ENCODE peak calls at places on chromosomes 1 and 21, in six cellular contexts. U is dorsolateral prefrontal cortex, Y is endothelial cell, V is DND-41, H is cardiac muscle cell, Q is cardiac fibroblast. E is an unnamed sample.

GRCh38 chr1:153100241-153100640 is 5.9 kb upstream of the SPRR2E start:
- DNase-seq in U (no peak), Y (no peak), V (no peak), H (no peak), Q (no peak), E (no peak)

GRCh38 chr1:162060314-162060713 is 9.2 kb upstream of the NOS1AP start:
- DNase-seq in U (no peak), Y (no peak), V (no peak), H (no peak), Q (no peak), E (no peak)

GRCh38 chr1:26703466-26703865 is 7.7 kb downstream of the ARID1A start:
- DNase-seq in U (no peak), Y (no peak), V (no peak), H (no peak), Q (no peak), E (no peak)

GRCh38 chr1:110872745-110873435 is at the start of gene CD53:
- DNase-seq in U (no peak), Y (no peak), V (peak), H (no peak), Q (no peak), E (no peak)

GRCh38 chr1:75430526-75430925 is 180.4 kb downstream of the SLC44A5 start:
- DNase-seq in U (no peak), Y (no peak), V (no peak), H (no peak), Q (no peak), E (no peak)

GRCh38 chr1:107454786-107455185 is 313.9 kb downstream of the NTNG1 start:
- DNase-seq in U (no peak), Y (no peak), V (no peak), H (no peak), Q (no peak), E (no peak)

GRCh38 chr1:162631546-162632233 is 574 bp upstream of the DDR2 start:
- DNase-seq in U (no peak), Y (no peak), V (no peak), H (peak), Q (peak), E (peak)

GRCh38 chr1:198776602-198777029 is 137.8 kb downstream of the PTPRC start:
- DNase-seq in U (no peak), Y (peak), V (no peak), H (no peak), Q (peak), E (peak)

GRCh38 chr1:51664412-51665240 is 47.7 kb downstream of the OSBPL9 start:
- DNase-seq in U (no peak), Y (no peak), V (no peak), H (peak), Q (no peak), E (no peak)

GRCh38 chr1:168603501-168604107 is 27.2 kb downstream of the XCL1 start:
- DNase-seq in U (peak), Y (peak), V (peak), H (peak), Q (peak), E (peak)

GRCh38 chr1:85824066-85824835 is 116.0 kb upstream of the ZNHIT6 start:
- DNase-seq in U (no peak), Y (no peak), V (no peak), H (no peak), Q (no peak), E (no peak)

GRCh38 chr1:246265481-246265880 is 241.6 kb downstream of the SMYD3 start:
- DNase-seq in U (no peak), Y (no peak), V (no peak), H (no peak), Q (no peak), E (no peak)

GRCh38 chr1:235648407-235648907 is 1.1 kb downstream of the GNG4 start:
- DNase-seq in U (no peak), Y (no peak), V (no peak), H (peak), Q (no peak), E (no peak)

GRCh38 chr1:79603862-79604261 is 597.3 kb upstream of the ADGRL4 start:
- DNase-seq in U (no peak), Y (no peak), V (no peak), H (no peak), Q (peak), E (no peak)

GRCh38 chr1:240492832-240493440 is 119.0 kb downstream of the GREM2 start:
- DNase-seq in U (no peak), Y (peak), V (no peak), H (peak), Q (peak), E (no peak)

GRCh38 chr1:58773406-58773840 is 10.4 kb downstream of the JUN start:
- DNase-seq in U (no peak), Y (peak), V (peak), H (peak), Q (peak), E (peak)

GRCh38 chr1:239293350-239294111 is 92.8 kb upstream of the CHRM3 start:
- DNase-seq in U (no peak), Y (no peak), V (no peak), H (peak), Q (peak), E (no peak)

GRCh38 chr1:109627692-109628399 is 8.2 kb downstream of the AMPD2 start:
- DNase-seq in U (no peak), Y (no peak), V (no peak), H (no peak), Q (no peak), E (peak)

GRCh38 chr1:147738129-147738528 is 22.3 kb downstream of the GJA5 start:
- DNase-seq in U (no peak), Y (no peak), V (no peak), H (no peak), Q (no peak), E (no peak)

GRCh38 chr1:211469938-211470529 is 21.9 kb downstream of the RD3 start:
- DNase-seq in U (peak), Y (peak), V (peak), H (peak), Q (peak), E (peak)

GRCh38 chr1:14928886-14929546 is 224.5 kb upstream of the TMEM51 start:
- DNase-seq in U (no peak), Y (no peak), V (no peak), H (no peak), Q (no peak), E (no peak)

GRCh38 chr1:204157942-204158341 is 6.1 kb upstream of the ETNK2 start:
- DNase-seq in U (no peak), Y (no peak), V (no peak), H (no peak), Q (no peak), E (no peak)

GRCh38 chr1:111513410-111514020 is 10.1 kb upstream of the ADORA3 start:
- DNase-seq in U (peak), Y (no peak), V (no peak), H (no peak), Q (no peak), E (no peak)

GRCh38 chr1:247110627-247111258 is 6.6 kb upstream of the ZNF669 start:
- DNase-seq in U (no peak), Y (no peak), V (no peak), H (no peak), Q (no peak), E (peak)

GRCh38 chr1:176643536-176643935 is 180.6 kb downstream of the PAPPA2 start:
- DNase-seq in U (no peak), Y (no peak), V (no peak), H (no peak), Q (peak), E (no peak)

GRCh38 chr1:176444286-176444685 is 18.7 kb upstream of the PAPPA2 start:
- DNase-seq in U (no peak), Y (no peak), V (no peak), H (no peak), Q (no peak), E (no peak)

GRCh38 chr21:27581168-27581567 is 614.3 kb upstream of the ADAMTS5 start:
- DNase-seq in U (no peak), Y (no peak), V (no peak), H (no peak), Q (no peak), E (no peak)

GRCh38 chr21:37907076-37907475 is 9.2 kb downstream of the KCNJ6 start:
- DNase-seq in U (no peak), Y (no peak), V (no peak), H (no peak), Q (no peak), E (no peak)

GRCh38 chr1:216325946-216326345 is 97.3 kb downstream of the USH2A start:
- DNase-seq in U (no peak), Y (no peak), V (no peak), H (no peak), Q (no peak), E (no peak)

GRCh38 chr1:183896466-183897026 is 91.6 kb downstream of the RGL1 start:
- DNase-seq in U (no peak), Y (no peak), V (no peak), H (no peak), Q (peak), E (peak)

DNA sequence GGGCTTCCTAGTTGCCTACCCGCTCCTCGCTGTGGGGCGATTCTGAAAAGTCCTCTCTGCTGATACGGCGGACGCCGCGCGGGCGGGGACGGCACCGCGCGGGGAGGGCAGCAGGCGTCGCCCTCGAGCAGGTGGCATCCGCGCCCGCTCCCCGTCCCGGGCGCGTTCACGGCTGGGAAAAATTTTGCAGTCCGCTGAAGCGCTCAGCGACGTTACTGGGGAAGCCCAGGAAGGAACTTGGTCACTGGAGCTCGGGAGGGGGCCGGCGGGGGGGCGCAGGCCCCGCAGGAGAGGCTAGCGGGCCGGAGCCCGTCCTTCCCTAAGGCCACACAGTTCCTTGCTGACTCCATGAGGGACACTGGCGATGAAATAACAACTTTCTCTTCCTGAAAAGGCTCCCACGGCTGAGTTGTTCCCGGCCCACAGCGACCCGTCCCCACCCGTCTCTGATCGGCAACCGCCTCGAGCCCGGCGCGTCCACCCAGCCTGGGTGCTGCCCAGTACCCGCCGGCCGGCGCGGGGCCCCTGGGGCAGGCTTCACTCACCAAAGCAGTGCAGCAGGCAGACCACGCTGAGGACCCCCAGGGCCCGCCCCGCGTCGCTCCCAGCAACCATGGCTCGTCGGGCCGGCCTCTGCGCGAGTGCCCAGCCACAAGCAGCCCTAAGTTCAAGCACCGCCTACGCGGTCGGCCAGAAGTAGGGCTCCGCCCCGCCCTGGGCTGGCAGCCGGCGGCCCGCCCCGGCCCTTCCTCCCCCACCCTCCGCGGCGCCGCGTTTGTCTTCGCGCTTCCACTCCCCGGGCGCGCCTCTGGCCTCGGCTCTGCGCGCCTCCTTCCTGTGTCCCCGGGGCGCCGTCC is at the start of gene CD58:
- DNase-seq in U (peak), Y (peak), V (peak), H (peak), Q (peak), E (peak)
- TF ChIP-seq CTCF in U (peak), Y (peak), V (peak), H (peak), Q (peak), E (peak)

DNA sequence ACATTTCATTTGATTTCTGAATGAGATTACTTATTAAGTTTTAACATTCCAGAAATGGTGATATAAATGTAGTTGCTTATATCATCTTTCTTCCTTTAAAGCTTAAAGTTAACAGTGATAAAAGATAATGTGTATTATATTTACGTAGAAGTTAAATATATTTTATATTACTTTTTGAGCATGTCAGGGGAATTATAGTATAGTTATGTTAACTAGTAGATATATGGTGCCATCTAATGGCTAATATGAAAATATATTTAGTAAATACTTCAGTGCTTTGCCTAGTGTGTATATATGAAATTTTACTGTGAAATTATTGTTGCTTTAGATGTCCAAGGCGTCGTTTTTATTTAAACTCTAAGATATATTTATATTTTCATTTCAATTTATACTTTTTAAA is 51.5 kb downstream of the SYT14 start:
- DNase-seq in U (no peak), Y (no peak), V (no peak), H (peak), Q (peak), E (no peak)
- TF ChIP-seq CTCF in U (peak), Y (no peak), V (peak), H (peak), Q (peak), E (peak)

GRCh38 chr1:1678581-1679380 is 13.8 kb downstream of the SLC35E2B start:
- DNase-seq in U (peak), Y (peak), V (no peak), H (peak), Q (no peak), E (peak)
- TF ChIP-seq CTCF in U (no peak), Y (peak), V (no peak), H (peak), Q (peak), E (peak)

GRCh38 chr1:180636138-180636537 is 4.3 kb downstream of the XPR1 start:
- DNase-seq in U (no peak), Y (no peak), V (no peak), H (no peak), Q (peak), E (no peak)
- TF ChIP-seq CTCF in U (no peak), Y (no peak), V (peak), H (peak), Q (peak), E (no peak)

GRCh38 chr1:30982937-30983336 is 74.4 kb upstream of the SDC3 start:
- DNase-seq in U (no peak), Y (no peak), V (no peak), H (no peak), Q (peak), E (no peak)
- TF ChIP-seq CTCF in U (no peak), Y (no peak), V (no peak), H (peak), Q (peak), E (no peak)

E was measured in tibial nerve.